ENCODE peak calls at places on chromosome 10, in four cellular contexts. K is uterus, J is cardiac muscle cell, W is astrocyte of the spinal cord. E is an unnamed sample.
A peak's percentile ranks its signal among the peaks of the same experiment; 100 is the strongest.

GRCh38 chr10:110007171-110007700 is 548 bp upstream of the ADD3 start:
- DNase-seq in K (no peak), J (no peak), W (no peak), E (no peak)

GRCh38 chr10:99532687-99533495 is at the start of gene NKX2-3:
- DNase-seq in K (no peak), J (peak; percentile 94), W (no peak), E (no peak)

GRCh38 chr10:98376485-98376884 is 38.5 kb downstream of the PYROXD2 start:
- DNase-seq in K (no peak), J (no peak), W (no peak), E (no peak)

GRCh38 chr10:124596914-124597676 is 135.5 kb downstream of the LHPP start:
- DNase-seq in K (no peak), J (no peak), W (no peak), E (no peak)

GRCh38 chr10:132872658-132873057 is 69.7 kb downstream of the CFAP46 start:
- DNase-seq in K (no peak), J (no peak), W (no peak), E (no peak)

GRCh38 chr10:106863549-106863948 is 301.0 kb downstream of the SORCS1 start:
- DNase-seq in K (no peak), J (peak; percentile 31), W (no peak), E (no peak)

GRCh38 chr10:8242295-8242872 is 187.9 kb downstream of the GATA3 start:
- DNase-seq in K (no peak), J (peak; percentile 5), W (no peak), E (no peak)

GRCh38 chr10:60086862-60087261 is 180.5 kb upstream of the CCDC6 start:
- DNase-seq in K (no peak), J (no peak), W (no peak), E (no peak)

GRCh38 chr10:69936091-69936490 is 116.6 kb upstream of the MACROH2A2 start:
- DNase-seq in K (no peak), J (no peak), W (no peak), E (no peak)

GRCh38 chr10:1396236-1396635 is 340.1 kb downstream of the WDR37 start:
- DNase-seq in K (no peak), J (no peak), W (no peak), E (no peak)

GRCh38 chr10:132186488-132187413 is at the start of gene DPYSL4:
- DNase-seq in K (no peak), J (peak; percentile 44), W (no peak), E (no peak)

GRCh38 chr10:27744478-27745379 is 890 bp downstream of the MKX start:
- DNase-seq in K (peak; percentile 17), J (peak; percentile 77), W (peak; percentile 33), E (no peak)

GRCh38 chr10:110778221-110778620 is 93.5 kb upstream of the PDCD4 start:
- DNase-seq in K (no peak), J (no peak), W (no peak), E (no peak)

GRCh38 chr10:73094249-73094850 is 2.3 kb downstream of the P4HA1 start:
- DNase-seq in K (no peak), J (no peak), W (peak; percentile 35), E (no peak)

GRCh38 chr10:73591578-73591902 is 398 bp upstream of the USP54 start:
- DNase-seq in K (no peak), J (peak; percentile 21), W (no peak), E (no peak)

GRCh38 chr10:15167411-15168295 is 840 bp downstream of the NMT2 start:
- DNase-seq in K (peak; percentile 43), J (peak; percentile 83), W (peak; percentile 53), E (no peak)

GRCh38 chr10:6815346-6815745 is 235.3 kb upstream of the PRKCQ start:
- DNase-seq in K (no peak), J (no peak), W (no peak), E (no peak)

GRCh38 chr10:74072503-74072902 is 74.6 kb downstream of the VCL start:
- DNase-seq in K (no peak), J (no peak), W (peak; percentile 64), E (no peak)

GRCh38 chr10:26251925-26252324 is 35.4 kb downstream of the GAD2 start:
- DNase-seq in K (no peak), J (no peak), W (no peak), E (no peak)

GRCh38 chr10:71206911-71207310 is 5.5 kb upstream of the UNC5B start:
- DNase-seq in K (no peak), J (no peak), W (no peak), E (no peak)

GRCh38 chr10:111128331-111129167 is 51.7 kb downstream of the ADRA2A start:
- DNase-seq in K (no peak), J (no peak), W (peak; percentile 55), E (no peak)

GRCh38 chr10:72261323-72262018 is 12.3 kb upstream of the DDIT4 start:
- DNase-seq in K (no peak), J (no peak), W (peak; percentile 17), E (no peak)

GRCh38 chr10:67875340-67876238 is 8.9 kb upstream of the SIRT1 start:
- DNase-seq in K (no peak), J (no peak), W (no peak), E (no peak)

GRCh38 chr10:75238182-75239180 is 2.7 kb upstream of the COMTD1 start:
- DNase-seq in K (peak; percentile 55), J (no peak), W (no peak), E (no peak)

GRCh38 chr10:689433-690226 is at the start of gene DIP2C:
- DNase-seq in K (peak; percentile 78), J (peak; percentile 89), W (peak; percentile 67), E (no peak)

GRCh38 chr10:131068760-131069159 is 242.8 kb downstream of the TCERG1L start:
- DNase-seq in K (no peak), J (no peak), W (no peak), E (no peak)

GRCh38 chr10:14173706-14174594 is 156.8 kb downstream of the FRMD4A start:
- DNase-seq in K (no peak), J (peak; percentile 44), W (peak; percentile 40), E (no peak)

GRCh38 chr10:113992601-113993011 is 51.1 kb upstream of the ADRB1 start:
- DNase-seq in K (no peak), J (no peak), W (no peak), E (no peak)

GRCh38 chr10:24292304-24293291 is 83.7 kb downstream of the KIAA1217 start:
- DNase-seq in K (no peak), J (no peak), W (no peak), E (no peak)

GRCh38 chr10:110414563-110415309 is 83.0 kb upstream of the DUSP5 start:
- DNase-seq in K (no peak), J (no peak), W (no peak), E (peak; percentile 94)

GRCh38 chr10:104589871-104590270 is 51.2 kb upstream of the SORCS3 start:
- DNase-seq in K (no peak), J (no peak), W (peak; percentile 63), E (peak; percentile 13)

GRCh38 chr10:79202188-79203013 is 133.6 kb downstream of the ZMIZ1 start:
- DNase-seq in K (no peak), J (peak; percentile 60), W (peak; percentile 27), E (no peak)

GRCh38 chr10:125060486-125060850 is 99.9 kb downstream of the CTBP2 start:
- DNase-seq in K (peak; percentile 56), J (no peak), W (peak; percentile 77), E (no peak)

GRCh38 chr10:12480440-12480839 is 131.1 kb downstream of the CAMK1D start:
- DNase-seq in K (no peak), J (no peak), W (no peak), E (no peak)

GRCh38 chr10:12482586-12482985 is 133.2 kb downstream of the CAMK1D start:
- DNase-seq in K (no peak), J (peak; percentile 76), W (no peak), E (no peak)

GRCh38 chr10:12481956-12482355 is 132.6 kb downstream of the CAMK1D start:
- DNase-seq in K (no peak), J (no peak), W (no peak), E (no peak)

GRCh38 chr10:12479437-12479844 is 130.1 kb downstream of the CAMK1D start:
- DNase-seq in K (no peak), J (no peak), W (no peak), E (no peak)

GRCh38 chr10:12479924-12480323 is 130.6 kb downstream of the CAMK1D start:
- DNase-seq in K (no peak), J (no peak), W (no peak), E (no peak)
- H3K4me3 ChIP-seq in K (no peak overlapping the region), J (no peak overlapping the region), W (no peak overlapping the region), E (no peak overlapping the region)

GRCh38 chr10:10796774-10797415 is 220.8 kb upstream of the CELF2 start:
- DNase-seq in K (no peak), J (no peak), W (peak; percentile 56), E (no peak)
- H3K4me3 ChIP-seq in K (peak overlapping the region; percentile 31), J (no peak overlapping the region), W (no peak overlapping the region), E (peak overlapping the region; percentile 7)

GRCh38 chr10:102773320-102773719 is 29.6 kb downstream of the WBP1L start:
- DNase-seq in K (no peak), J (no peak), W (no peak), E (no peak)

GRCh38 chr10:102776779-102777417 is 33.1 kb downstream of the WBP1L start:
- DNase-seq in K (peak; percentile 88), J (peak; percentile 89), W (peak; percentile 99), E (peak; percentile 87)

GRCh38 chr10:102775973-102776669 is 32.4 kb downstream of the WBP1L start:
- DNase-seq in K (peak; percentile 93), J (peak; percentile 51), W (peak; percentile 95), E (no peak)

GRCh38 chr10:102775201-102775972 is 31.6 kb downstream of the WBP1L start:
- DNase-seq in K (peak; percentile 75), J (no peak), W (peak; percentile 45), E (no peak)

GRCh38 chr10:102773986-102774385 is 30.2 kb downstream of the WBP1L start:
- DNase-seq in K (no peak), J (no peak), W (peak; percentile 66), E (no peak)
- H3K4me3 ChIP-seq in K (no peak overlapping the region), J (no peak overlapping the region), W (no peak overlapping the region), E (no peak overlapping the region)

GRCh38 chr10:62839595-62839994 is 23.4 kb upstream of the EGR2 start:
- DNase-seq in K (no peak), J (no peak), W (no peak), E (no peak)
- H3K4me3 ChIP-seq in K (no peak overlapping the region), J (no peak overlapping the region), W (no peak overlapping the region), E (no peak overlapping the region)

GRCh38 chr10:29628912-29629526 is 5.8 kb downstream of the SVIL start:
- DNase-seq in K (no peak), J (no peak), W (no peak), E (no peak)
- H3K4me3 ChIP-seq in K (no peak overlapping the region), J (peak overlapping the region; percentile 13), W (no peak overlapping the region), E (no peak overlapping the region)